ENCODE peak calls at places on chromosomes 7 and 10, in seven cellular contexts. M is nephron progenitor cell, R is heart right ventricle, F is astrocyte of the spinal cord, G is tibial artery, Q is progenitor cell of endocrine pancreas, W is GM20000. O is an unnamed sample.

GRCh38 chr10:73916761-73917470 is 6.0 kb downstream of the PLAU start:
- DNase-seq in M (peak; percentile 21), R (no peak), F (no peak), G (no peak), Q (no peak), W (no peak), O (no peak)

GRCh38 chr7:17706734-17707133 is 233.6 kb downstream of the SNX13 start:
- DNase-seq in M (peak; percentile 52), R (peak; percentile 43), F (peak; percentile 76), G (peak; percentile 25), Q (peak; percentile 22), W (peak; percentile 51), O (peak; percentile 52)

GRCh38 chr7:148481965-148482626 is 108.5 kb upstream of the C7orf33 start:
- DNase-seq in M (peak; percentile 11), R (no peak), F (no peak), G (no peak), Q (no peak), W (no peak), O (no peak)

GRCh38 chr10:29946953-29947700 is 112.3 kb downstream of the JCAD start:
- DNase-seq in M (no peak), R (peak; percentile 43), F (peak; percentile 95), G (peak; percentile 84), Q (no peak), W (no peak), O (no peak)

GRCh38 chr7:33733865-33734650 is 171.3 kb upstream of the BMPER start:
- DNase-seq in M (peak; percentile 47), R (no peak), F (no peak), G (no peak), Q (no peak), W (no peak), O (no peak)

GRCh38 chr10:17387861-17388503 is 66.4 kb downstream of the ST8SIA6 start:
- DNase-seq in M (no peak), R (no peak), F (peak; percentile 31), G (no peak), Q (no peak), W (no peak), O (no peak)

GRCh38 chr10:3764626-3765375 is 20.2 kb downstream of the KLF6 start:
- DNase-seq in M (no peak), R (no peak), F (no peak), G (no peak), Q (no peak), W (no peak), O (peak; percentile 52)

GRCh38 chr7:29611941-29612527 is 48.4 kb downstream of the PRR15 start:
- DNase-seq in M (no peak), R (no peak), F (no peak), G (no peak), Q (no peak), W (no peak), O (no peak)

GRCh38 chr7:3043544-3044395 is at the start of gene CARD11:
- DNase-seq in M (peak; percentile 25), R (no peak), F (no peak), G (no peak), Q (no peak), W (peak; percentile 85), O (peak; percentile 78)

GRCh38 chr10:33653584-33654367 is 319.3 kb upstream of the NRP1 start:
- DNase-seq in M (no peak), R (no peak), F (peak; percentile 71), G (no peak), Q (no peak), W (no peak), O (no peak)

GRCh38 chr10:101614957-101615759 is 27.0 kb downstream of the DPCD start:
- DNase-seq in M (no peak), R (no peak), F (no peak), G (no peak), Q (no peak), W (no peak), O (no peak)

GRCh38 chr10:83182076-83182475 is 957.2 kb upstream of the GHITM start:
- DNase-seq in M (no peak), R (no peak), F (peak; percentile 46), G (no peak), Q (no peak), W (no peak), O (no peak)

GRCh38 chr7:23334482-23335056 is 35.4 kb downstream of the MALSU1 start:
- DNase-seq in M (no peak), R (peak; percentile 5), F (peak; percentile 97), G (no peak), Q (no peak), W (no peak), O (no peak)

GRCh38 chr10:89475567-89475966 is 59.8 kb downstream of the SLC16A12 start:
- DNase-seq in M (no peak), R (no peak), F (peak; percentile 67), G (no peak), Q (no peak), W (no peak), O (no peak)

GRCh38 chr10:112985701-112986510 is 35.9 kb downstream of the TCF7L2 start:
- DNase-seq in M (no peak), R (peak; percentile 29), F (peak; percentile 81), G (no peak), Q (no peak), W (no peak), O (peak; percentile 49)

GRCh38 chr7:2438181-2438580 is 34.8 kb downstream of the CHST12 start:
- DNase-seq in M (no peak), R (no peak), F (no peak), G (peak; percentile 62), Q (no peak), W (no peak), O (no peak)

GRCh38 chr10:317219-317868 is 182.1 kb downstream of the ZMYND11 start:
- DNase-seq in M (no peak), R (peak; percentile 56), F (peak; percentile 45), G (no peak), Q (no peak), W (peak; percentile 80), O (peak; percentile 79)

GRCh38 chr7:95871078-95871848 is 98.9 kb downstream of the DYNC1I1 start:
- DNase-seq in M (peak; percentile 34), R (peak; percentile 38), F (peak; percentile 59), G (peak; percentile 24), Q (peak; percentile 25), W (peak; percentile 43), O (peak; percentile 13)

GRCh38 chr7:158382363-158382988 is 205.1 kb downstream of the PTPRN2 start:
- DNase-seq in M (no peak), R (no peak), F (no peak), G (no peak), Q (no peak), W (no peak), O (no peak)

GRCh38 chr10:109866995-109867635 is 56.2 kb downstream of the XPNPEP1 start:
- DNase-seq in M (no peak), R (no peak), F (no peak), G (no peak), Q (no peak), W (no peak), O (no peak)

GRCh38 chr10:109862738-109863137 is 60.6 kb downstream of the XPNPEP1 start:
- DNase-seq in M (no peak), R (no peak), F (no peak), G (no peak), Q (no peak), W (no peak), O (no peak)

GRCh38 chr10:109863775-109864174 is 59.5 kb downstream of the XPNPEP1 start:
- DNase-seq in M (no peak), R (no peak), F (no peak), G (no peak), Q (no peak), W (no peak), O (no peak)

GRCh38 chr10:109871476-109871875 is 51.8 kb downstream of the XPNPEP1 start:
- DNase-seq in M (no peak), R (no peak), F (no peak), G (no peak), Q (no peak), W (no peak), O (no peak)

GRCh38 chr10:109866168-109866994 is 56.9 kb downstream of the XPNPEP1 start:
- DNase-seq in M (no peak), R (peak; percentile 30), F (no peak), G (no peak), Q (no peak), W (no peak), O (no peak)
- TF ChIP-seq CTCF in M (peak; percentile 31), R (no peak), F (peak; percentile 37), G (no peak), Q (peak; percentile 53), W (no peak), O (no peak)

DNA sequence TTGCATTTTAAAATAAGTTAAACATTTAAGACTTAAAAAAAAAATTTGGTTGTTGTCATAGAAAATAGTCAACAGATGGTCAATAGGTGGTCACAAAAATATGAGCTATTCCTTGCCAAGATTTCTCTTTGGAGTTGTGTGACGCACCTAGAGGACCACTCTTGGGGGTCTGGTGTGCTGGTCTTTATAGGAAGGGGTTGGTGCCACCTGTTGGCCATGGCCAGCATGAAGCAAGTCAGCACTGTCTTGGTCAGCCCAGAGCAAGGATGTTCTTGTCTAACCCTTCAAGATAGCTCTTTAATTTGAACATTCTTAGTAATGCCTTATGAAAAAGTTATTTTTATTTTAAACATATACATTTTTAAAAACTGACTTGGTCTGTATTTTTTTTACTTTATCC is 267.9 kb upstream of the CNTNAP2 start:
- DNase-seq in M (peak; percentile 46), R (no peak), F (no peak), G (no peak), Q (peak; percentile 22), W (no peak), O (peak; percentile 4)
- TF ChIP-seq CTCF in M (peak; percentile 71), R (no peak), F (no peak), G (no peak), Q (peak; percentile 69), W (no peak), O (no peak)

GRCh38 chr7:1387261-1387660 is 72.0 kb downstream of the MICALL2 start:
- DNase-seq in M (no peak), R (no peak), F (no peak), G (no peak), Q (no peak), W (no peak), O (no peak)
- TF ChIP-seq CTCF in M (no peak), R (no peak), F (no peak), G (no peak), Q (no peak), W (no peak), O (no peak)

GRCh38 chr7:84105582-84105981 is 89.0 kb downstream of the SEMA3A start:
- DNase-seq in M (no peak), R (no peak), F (no peak), G (no peak), Q (no peak), W (no peak), O (no peak)

GRCh38 chr7:84106291-84106690 is 88.3 kb downstream of the SEMA3A start:
- DNase-seq in M (no peak), R (no peak), F (no peak), G (no peak), Q (no peak), W (no peak), O (no peak)

GRCh38 chr7:84104841-84105240 is 89.7 kb downstream of the SEMA3A start:
- DNase-seq in M (no peak), R (no peak), F (no peak), G (no peak), Q (no peak), W (no peak), O (no peak)

GRCh38 chr7:84102213-84102612 is 92.4 kb downstream of the SEMA3A start:
- DNase-seq in M (no peak), R (no peak), F (no peak), G (no peak), Q (no peak), W (no peak), O (no peak)

DNA sequence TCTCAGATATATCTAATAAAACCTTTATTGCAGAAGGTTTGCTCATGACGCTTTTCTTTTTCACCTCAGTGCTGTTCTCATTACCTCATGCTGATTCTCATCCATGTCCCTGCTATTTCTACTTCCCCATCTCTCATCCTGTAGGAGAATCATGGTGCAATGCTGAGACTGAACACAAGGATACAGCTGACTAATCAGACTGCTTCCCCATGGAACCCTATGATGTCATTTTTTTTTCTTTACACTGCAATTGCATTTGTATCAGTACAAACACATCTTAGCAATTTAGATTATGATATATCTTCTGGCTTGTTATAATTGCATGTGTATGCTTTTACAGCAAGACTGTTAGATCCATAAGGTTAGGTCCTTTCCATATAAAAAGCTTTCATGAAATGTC is 93.7 kb downstream of the SEMA3A start:
- DNase-seq in M (no peak), R (no peak), F (peak; percentile 40), G (no peak), Q (no peak), W (no peak), O (no peak)
- TF ChIP-seq CTCF in M (no peak), R (no peak), F (peak; percentile 32), G (no peak), Q (peak; percentile 19), W (no peak), O (no peak)

O was measured in activated CD8-positive, alpha-beta T cell treated with anti-CD3 and anti-CD28 coated beads for 36 hours.